ENCODE peak calls at places on chromosomes 7 and 10, in nine cellular contexts. B is neuronal stem cell, J is non-pigmented ciliary epithelial cell, U is stromal cell of bone marrow, L is MCF 10A, D is T-cell, A is kidney tubule cell, S is COLO829, N is stomach. E is an unnamed sample.

GRCh38 chr7:77266162-77266807 is 66.7 kb upstream of the FGL2 start:
- DNase-seq in B (no peak), J (no peak), U (no peak), L (no peak), D (no peak), A (peak), S (no peak), N (no peak), E (no peak)

GRCh38 chr10:129715805-129716785 is 248.0 kb downstream of the EBF3 start:
- DNase-seq in B (no peak), J (no peak), U (no peak), L (no peak), D (no peak), A (no peak), S (no peak), N (no peak), E (peak)

GRCh38 chr10:120460776-120461175 is 3.7 kb downstream of the PLPP4 start:
- DNase-seq in B (no peak), J (peak), U (peak), L (peak), D (no peak), A (peak), S (peak), N (no peak), E (no peak)

GRCh38 chr7:821688-822087 is 10.6 kb upstream of the SUN1 start:
- DNase-seq in B (no peak), J (no peak), U (no peak), L (no peak), D (no peak), A (peak), S (no peak), N (no peak), E (no peak)

GRCh38 chr7:84714765-84715164 is 472.1 kb downstream of the SEMA3D start:
- DNase-seq in B (no peak), J (no peak), U (no peak), L (no peak), D (no peak), A (no peak), S (no peak), N (no peak), E (no peak)

GRCh38 chr7:155198901-155199845 is 98.5 kb upstream of the INSIG1 start:
- DNase-seq in B (no peak), J (no peak), U (no peak), L (peak), D (no peak), A (peak), S (no peak), N (no peak), E (no peak)

GRCh38 chr10:100744136-100744979 is 1.0 kb upstream of the PAX2 start:
- DNase-seq in B (no peak), J (no peak), U (no peak), L (no peak), D (no peak), A (peak), S (no peak), N (no peak), E (peak)

GRCh38 chr10:124675261-124675660 is 68.9 kb downstream of the FAM53B start:
- DNase-seq in B (no peak), J (no peak), U (no peak), L (no peak), D (no peak), A (no peak), S (no peak), N (no peak), E (no peak)

GRCh38 chr10:64626856-64627255 is 1105.7 kb downstream of the REEP3 start:
- DNase-seq in B (no peak), J (no peak), U (no peak), L (no peak), D (no peak), A (no peak), S (no peak), N (no peak), E (no peak)

GRCh38 chr7:84025332-84025927 is 169.2 kb downstream of the SEMA3A start:
- DNase-seq in B (peak), J (peak), U (peak), L (peak), D (no peak), A (peak), S (peak), N (no peak), E (no peak)

GRCh38 chr7:3732395-3732794 is 431.3 kb downstream of the SDK1 start:
- DNase-seq in B (no peak), J (no peak), U (no peak), L (no peak), D (no peak), A (no peak), S (no peak), N (no peak), E (no peak)

GRCh38 chr7:47218378-47219176 is 363.3 kb downstream of the TNS3 start:
- DNase-seq in B (no peak), J (no peak), U (peak), L (no peak), D (no peak), A (no peak), S (no peak), N (no peak), E (no peak)

GRCh38 chr10:7192831-7193348 is 217.9 kb downstream of the SFMBT2 start:
- DNase-seq in B (no peak), J (no peak), U (no peak), L (no peak), D (peak), A (no peak), S (no peak), N (no peak), E (no peak)

GRCh38 chr7:42457663-42458062 is 220.7 kb upstream of the GLI3 start:
- DNase-seq in B (no peak), J (no peak), U (no peak), L (no peak), D (no peak), A (peak), S (no peak), N (no peak), E (no peak)

GRCh38 chr7:16590424-16590823 is 55.1 kb downstream of the ANKMY2 start:
- DNase-seq in B (no peak), J (no peak), U (no peak), L (peak), D (no peak), A (peak), S (no peak), N (no peak), E (no peak)

GRCh38 chr10:14325325-14325955 is 5.3 kb downstream of the FRMD4A start:
- DNase-seq in B (peak), J (no peak), U (no peak), L (peak), D (peak), A (peak), S (peak), N (peak), E (peak)

GRCh38 chr7:148589640-148590039 is 926 bp upstream of the C7orf33 start:
- DNase-seq in B (no peak), J (no peak), U (no peak), L (no peak), D (no peak), A (no peak), S (no peak), N (no peak), E (no peak)

E was measured in NB4.